ENCODE peak calls at places on chromosomes 1 and 21, in ten cellular contexts. X, U, B, M, J, N, I, L, A and V are unnamed samples.

GRCh38 chr1:234528073-234528865 is 49.3 kb upstream of the TARBP1 start:
- DNase-seq in I (no peak), X (no peak), N (peak; percentile 44), U (no peak), L (no peak), J (no peak), B (no peak), M (no peak), A (no peak), V (no peak)

GRCh38 chr1:6108937-6109636 is 63.4 kb downstream of the KCNAB2 start:
- DNase-seq in M (peak; percentile 28), N (peak; percentile 17), B (peak; percentile 25), U (no peak), I (no peak), A (peak; percentile 32), L (peak; percentile 20), J (peak; percentile 34), X (no peak), V (peak; percentile 63)

GRCh38 chr1:230643887-230644286 is 1.6 kb downstream of the COG2 start:
- DNase-seq in J (no peak), M (no peak), N (no peak), L (no peak), U (no peak), I (no peak), X (no peak), A (peak; percentile 10), B (peak; percentile 8), V (no peak)

GRCh38 chr1:7641587-7642417 is 129.3 kb upstream of the VAMP3 start:
- DNase-seq in I (no peak), N (no peak), L (no peak), X (no peak), B (no peak), J (no peak), M (no peak), A (no peak), U (no peak), V (no peak)

GRCh38 chr1:204089044-204089751 is 16.3 kb downstream of the SOX13 start:
- DNase-seq in A (peak; percentile 68), B (no peak), I (peak; percentile 87), U (no peak), M (no peak), L (no peak), X (no peak), J (no peak), N (no peak), V (no peak)

GRCh38 chr1:12631571-12631970 is 12.3 kb upstream of the AADACL4 start:
- DNase-seq in N (no peak), U (no peak), J (no peak), B (no peak), M (no peak), A (no peak), L (no peak), I (no peak), X (no peak), V (no peak)

GRCh38 chr1:186750250-186750649 is 70.0 kb upstream of the PTGS2 start:
- DNase-seq in X (no peak), M (no peak), N (no peak), L (no peak), J (no peak), U (no peak), A (no peak), I (no peak), B (peak; percentile 51), V (no peak)

GRCh38 chr1:207752456-207753132 is 740 bp downstream of the CD46 start:
- DNase-seq in N (no peak), U (peak; percentile 70), L (peak; percentile 87), I (peak; percentile 31), J (peak; percentile 31), A (peak; percentile 77), M (no peak), X (peak; percentile 70), B (peak; percentile 69), V (peak; percentile 39)

GRCh38 chr1:226110249-226111108 is 48.0 kb downstream of the H3-3A start:
- DNase-seq in N (peak; percentile 76), M (peak; percentile 55), B (peak; percentile 70), J (peak; percentile 61), U (peak; percentile 64), L (no peak), X (peak; percentile 68), I (peak; percentile 38), A (peak; percentile 73), V (peak; percentile 78)

GRCh38 chr1:197912739-197913494 is 4.3 kb upstream of the LHX9 start:
- DNase-seq in M (no peak), X (no peak), J (no peak), I (no peak), N (no peak), L (no peak), A (no peak), U (no peak), B (no peak), V (no peak)

GRCh38 chr1:70038025-70038424 is 167.4 kb downstream of the LRRC40 start:
- DNase-seq in X (no peak), A (no peak), M (no peak), N (no peak), L (no peak), B (peak; percentile 98), I (no peak), U (no peak), J (no peak), V (no peak)

GRCh38 chr1:217272385-217272784 is 358.5 kb downstream of the GPATCH2 start:
- DNase-seq in N (no peak), M (no peak), X (no peak), L (no peak), J (no peak), B (peak; percentile 94), U (no peak), I (no peak), A (no peak), V (no peak)

GRCh38 chr21:33824156-33824941 is 91.3 kb downstream of the ATP5PO start:
- DNase-seq in J (no peak), M (no peak), A (no peak), X (peak; percentile 95), U (no peak), N (no peak), L (no peak), B (no peak), I (no peak), V (no peak)

GRCh38 chr1:85289207-85289847 is 12.9 kb upstream of the BCL10 start:
- DNase-seq in M (no peak), L (no peak), N (no peak), A (no peak), I (no peak), J (no peak), X (no peak), U (no peak), B (peak; percentile 30), V (no peak)

DNA sequence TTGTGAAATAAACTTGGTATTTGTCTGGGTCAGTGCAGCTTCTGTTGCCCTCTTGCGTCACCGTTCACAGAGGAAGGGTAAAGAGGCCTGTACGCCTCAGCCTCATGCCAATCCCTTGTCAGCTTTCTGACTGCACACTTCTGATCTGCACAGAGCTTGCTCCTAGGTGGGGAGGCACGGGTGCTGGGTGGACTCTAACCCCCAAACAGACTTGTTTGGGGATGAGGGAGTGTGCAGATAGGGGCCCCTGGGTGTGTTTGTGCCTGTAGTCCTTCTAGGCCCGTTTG is 803 bp upstream of the B4GALT2 start:
- DNase-seq in L (peak; percentile 56), M (no peak), B (no peak), J (no peak), U (no peak), N (no peak), X (no peak), I (no peak), A (no peak), V (no peak)
- H3K4me3 ChIP-seq in L (peak overlapping the region; percentile 84), M (no peak overlapping the region), B (no peak overlapping the region), J (no peak overlapping the region), U (peak overlapping the region; percentile 91), N (no peak overlapping the region), X (no peak overlapping the region), I (no peak overlapping the region), A (no peak overlapping the region), V (peak overlapping the region; percentile 62)

GRCh38 chr1:21321963-21322680 is 31.9 kb upstream of the ECE1 start:
- DNase-seq in A (no peak), U (no peak), X (peak; percentile 77), J (no peak), B (no peak), I (no peak), N (no peak), M (no peak), L (no peak), V (no peak)
- H3K4me1 ChIP-seq in A (peaks cover 100% of the 10 kb centered on the region), U (peaks cover 96% of the 10 kb centered on the region), X (peaks cover 94% of the 10 kb centered on the region), J (no peaks in the 10 kb centered on the region), B (peaks cover 61% of the 10 kb centered on the region), I (peaks cover 62% of the 10 kb centered on the region), N (peaks cover 100% of the 10 kb centered on the region), M (peaks cover 60% of the 10 kb centered on the region), L (peaks cover 91% of the 10 kb centered on the region), V (peaks cover 71% of the 10 kb centered on the region)

DNA sequence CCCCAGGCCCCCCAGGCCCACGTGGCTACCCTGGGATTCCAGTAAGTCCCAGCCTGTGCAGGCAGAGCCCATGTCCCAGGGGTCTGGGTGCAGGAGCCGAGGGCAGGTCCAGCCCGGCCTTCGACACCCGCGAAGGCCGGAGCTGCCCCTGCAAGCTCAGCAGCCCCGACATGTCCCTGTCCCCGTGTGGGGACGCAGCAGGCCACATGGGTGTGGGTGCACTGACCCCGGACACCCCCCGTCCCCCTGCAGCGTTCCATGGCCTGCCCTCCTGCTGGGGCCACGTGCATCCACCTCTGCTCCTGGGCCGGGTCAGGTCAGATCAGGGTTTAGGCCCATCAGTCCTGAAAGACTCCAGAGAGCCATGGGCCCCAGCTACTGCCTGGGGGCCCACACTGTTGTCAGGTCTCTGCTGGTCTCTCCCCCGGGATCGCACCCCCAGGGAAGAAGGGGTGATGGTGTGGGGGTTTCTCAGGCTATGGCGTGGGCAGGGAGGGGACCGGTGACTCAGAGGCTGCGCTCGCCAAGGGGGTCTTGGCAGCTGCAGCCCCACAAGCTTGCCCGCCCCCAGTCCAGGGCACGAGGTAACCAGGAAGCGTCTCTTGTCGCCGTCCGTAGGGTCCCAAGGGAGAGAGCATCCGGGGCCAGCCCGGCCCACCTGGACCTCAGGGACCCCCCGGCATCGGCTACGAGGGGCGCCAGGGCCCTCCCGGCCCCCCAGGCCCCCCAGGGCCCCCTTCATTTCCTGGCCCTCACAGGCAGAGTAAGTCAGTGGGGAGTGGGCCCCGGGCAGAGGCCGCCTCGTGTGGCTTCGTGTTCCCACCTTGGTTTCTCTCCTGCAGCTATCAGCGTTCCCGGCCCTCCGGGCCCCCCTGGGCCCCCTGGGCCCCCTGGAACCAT is 37.5 kb downstream of the SLC19A1 start:
- DNase-seq in X (no peak), A (no peak), M (no peak), J (no peak), N (peak; percentile 7), L (no peak), I (no peak), B (no peak), U (no peak), V (peak; percentile 11)
- H3K27me3 ChIP-seq in X (no peaks in the 10 kb centered on the region), A (peaks cover 8% of the 10 kb centered on the region), M (no peaks in the 10 kb centered on the region), J (no peaks in the 10 kb centered on the region), N (no peaks in the 10 kb centered on the region), L (no peaks in the 10 kb centered on the region), I (no peaks in the 10 kb centered on the region), B (no peaks in the 10 kb centered on the region), U (no peaks in the 10 kb centered on the region), V (peaks cover 37% of the 10 kb centered on the region)

GRCh38 chr1:152107289-152107983 is 7.8 kb downstream of the TCHH start:
- DNase-seq in L (no peak), B (no peak), I (no peak), X (no peak), N (peak; percentile 11), M (no peak), J (no peak), A (no peak), U (no peak), V (no peak)
- H3K4me3 ChIP-seq in L (no peak overlapping the region), B (no peak overlapping the region), I (peak overlapping the region; percentile 15), X (no peak overlapping the region), N (no peak overlapping the region), M (no peak overlapping the region), J (no peak overlapping the region), A (peak overlapping the region; percentile 19), U (peak overlapping the region; percentile 51), V (no peak overlapping the region)